ENCODE peak calls at places on chromosomes 4 and X, in four cellular contexts. One of them, this sample, is unnamed. For H3K4me1, the result is how much of the 10 kb centered on the place peaks cover.

GRCh38 chr4:126604273-126604867 is 1028.4 kb upstream of the INTU start:
- DNase-seq in mucosa of descending colon: no peak
- DNase-seq in psoas muscle: no peak
- DNase-seq in ascending aorta: no peak
- DNase-seq in this sample: no peak

GRCh38 chrX:68043713-68044438 is 389.4 kb downstream of the OPHN1 start:
- DNase-seq in mucosa of descending colon: no peak
- DNase-seq in psoas muscle: no peak
- DNase-seq in ascending aorta: no peak
- DNase-seq in this sample: no peak

GRCh38 chrX:9729161-9729885 is 36.3 kb downstream of the GPR143 start:
- DNase-seq in mucosa of descending colon: no peak
- DNase-seq in psoas muscle: no peak
- DNase-seq in ascending aorta: no peak
- DNase-seq in this sample: no peak

GRCh38 chrX:19064175-19064574 is 58.1 kb downstream of the ADGRG2 start:
- DNase-seq in mucosa of descending colon: no peak
- DNase-seq in psoas muscle: no peak
- DNase-seq in ascending aorta: no peak
- DNase-seq in this sample: no peak

GRCh38 chr4:141524116-141524515 is 112.3 kb upstream of the IL15 start:
- DNase-seq in mucosa of descending colon: no peak
- DNase-seq in psoas muscle: no peak
- DNase-seq in ascending aorta: no peak
- DNase-seq in this sample: no peak

GRCh38 chr4:32226201-32226600 is 1506.0 kb downstream of the PCDH7 start:
- DNase-seq in mucosa of descending colon: no peak
- DNase-seq in psoas muscle: no peak
- DNase-seq in ascending aorta: no peak
- DNase-seq in this sample: no peak

GRCh38 chrX:16851421-16851820 is 18.7 kb downstream of the RBBP7 start:
- DNase-seq in mucosa of descending colon: no peak
- DNase-seq in psoas muscle: no peak
- DNase-seq in ascending aorta: no peak
- DNase-seq in this sample: no peak

GRCh38 chr4:76306882-76307669 is 543 bp downstream of the STBD1 start:
- DNase-seq in mucosa of descending colon: peak
- DNase-seq in psoas muscle: peak
- DNase-seq in ascending aorta: peak
- DNase-seq in this sample: no peak

GRCh38 chr4:158946825-158947224 is 156.1 kb upstream of the RAPGEF2 start:
- DNase-seq in mucosa of descending colon: no peak
- DNase-seq in psoas muscle: no peak
- DNase-seq in ascending aorta: no peak
- DNase-seq in this sample: no peak

GRCh38 chrX:120769576-120770341 is 105.9 kb downstream of the CT47B1 start:
- DNase-seq in mucosa of descending colon: no peak
- DNase-seq in psoas muscle: no peak
- DNase-seq in ascending aorta: no peak
- DNase-seq in this sample: no peak

GRCh38 chr4:13527192-13527982 is 16.9 kb downstream of the NKX3-2 start:
- DNase-seq in mucosa of descending colon: no peak
- DNase-seq in psoas muscle: no peak
- DNase-seq in ascending aorta: no peak
- DNase-seq in this sample: no peak

GRCh38 chr4:81198151-81198550 is 16.9 kb downstream of the PRKG2 start:
- DNase-seq in mucosa of descending colon: no peak
- DNase-seq in psoas muscle: no peak
- DNase-seq in ascending aorta: no peak
- DNase-seq in this sample: no peak

GRCh38 chrX:111047575-111047974 is 48.4 kb upstream of the PAK3 start:
- DNase-seq in mucosa of descending colon: no peak
- DNase-seq in psoas muscle: no peak
- DNase-seq in ascending aorta: no peak
- DNase-seq in this sample: no peak

GRCh38 chrX:139448996-139449395 is 81.5 kb upstream of the F9 start:
- DNase-seq in mucosa of descending colon: no peak
- DNase-seq in psoas muscle: no peak
- DNase-seq in ascending aorta: no peak
- DNase-seq in this sample: no peak

GRCh38 chr4:1053080-1053661 is 41.7 kb downstream of the FGFRL1 start:
- DNase-seq in mucosa of descending colon: peak
- DNase-seq in psoas muscle: no peak
- DNase-seq in ascending aorta: no peak
- DNase-seq in this sample: no peak

GRCh38 chr4:161991811-161992210 is 172.0 kb downstream of the FSTL5 start:
- DNase-seq in mucosa of descending colon: no peak
- DNase-seq in psoas muscle: no peak
- DNase-seq in ascending aorta: no peak
- DNase-seq in this sample: no peak

GRCh38 chr4:163542275-163542674 is 47.8 kb downstream of the TMA16 start:
- DNase-seq in mucosa of descending colon: no peak
- DNase-seq in psoas muscle: no peak
- DNase-seq in ascending aorta: no peak
- DNase-seq in this sample: no peak

GRCh38 chrX:145213504-145213903 is 33.8 kb upstream of the SPANXN1 start:
- DNase-seq in mucosa of descending colon: no peak
- DNase-seq in psoas muscle: no peak
- DNase-seq in ascending aorta: no peak
- DNase-seq in this sample: no peak

GRCh38 chr4:89834486-89835209 is 2.3 kb downstream of the SNCA start:
- DNase-seq in mucosa of descending colon: no peak
- DNase-seq in psoas muscle: no peak
- DNase-seq in ascending aorta: no peak
- DNase-seq in this sample: no peak
- H3K4me1 ChIP-seq in mucosa of descending colon: under half
- H3K4me1 ChIP-seq in psoas muscle: under half
- H3K4me1 ChIP-seq in ascending aorta: under half
- H3K4me1 ChIP-seq in this sample: under half

GRCh38 chrX:112760697-112761096 is 79.9 kb downstream of the AMOT start:
- DNase-seq in mucosa of descending colon: no peak
- DNase-seq in psoas muscle: no peak
- DNase-seq in ascending aorta: no peak
- DNase-seq in this sample: no peak
- TF ChIP-seq CTCF in mucosa of descending colon: no peak
- TF ChIP-seq CTCF in psoas muscle: peak
- TF ChIP-seq CTCF in ascending aorta: no peak
- TF ChIP-seq CTCF in this sample: no peak

GRCh38 chr4:74540193-74540592 is 95.3 kb downstream of the AREG start:
- DNase-seq in mucosa of descending colon: no peak
- DNase-seq in psoas muscle: no peak
- DNase-seq in ascending aorta: no peak
- DNase-seq in this sample: no peak
- H3K4me1 ChIP-seq in mucosa of descending colon: under half
- H3K4me1 ChIP-seq in psoas muscle: under half
- H3K4me1 ChIP-seq in ascending aorta: under half
- H3K4me1 ChIP-seq in this sample: under half

DNA sequence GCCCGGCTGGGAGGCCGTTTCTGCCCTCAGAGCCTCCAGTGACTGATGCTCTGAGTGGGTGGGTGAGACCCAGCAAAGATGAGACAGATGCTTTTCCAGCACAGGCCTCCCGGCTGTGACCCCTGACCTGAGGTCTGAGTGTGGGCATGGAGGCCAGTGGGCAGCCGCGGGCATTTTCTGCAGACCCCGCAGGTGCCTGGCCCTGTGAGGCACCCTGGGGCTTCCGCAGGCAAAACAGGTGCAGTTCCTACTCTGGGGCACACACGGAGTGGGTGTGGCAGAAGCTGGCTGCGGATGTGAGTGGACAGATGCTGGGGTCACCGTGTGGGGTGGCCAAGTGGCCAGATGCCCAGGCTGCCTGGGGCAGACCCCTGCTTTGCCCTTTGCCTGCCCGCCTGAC is 14.8 kb downstream of the HTRA3 start:
- DNase-seq in mucosa of descending colon: peak
- DNase-seq in psoas muscle: peak
- DNase-seq in ascending aorta: no peak
- DNase-seq in this sample: no peak
- TF ChIP-seq CTCF in mucosa of descending colon: no peak
- TF ChIP-seq CTCF in psoas muscle: no peak
- TF ChIP-seq CTCF in ascending aorta: no peak
- TF ChIP-seq CTCF in this sample: no peak

GRCh38 chr4:140256941-140257340 is 103.0 kb upstream of the MAML3 start:
- DNase-seq in mucosa of descending colon: no peak
- DNase-seq in psoas muscle: no peak
- DNase-seq in ascending aorta: no peak
- DNase-seq in this sample: no peak
- H3K4me1 ChIP-seq in mucosa of descending colon: under half
- H3K4me1 ChIP-seq in psoas muscle: under half
- H3K4me1 ChIP-seq in ascending aorta: under half
- H3K4me1 ChIP-seq in this sample: under half

GRCh38 chr4:89203902-89204301 is 92.6 kb downstream of the TIGD2 start:
- DNase-seq in mucosa of descending colon: no peak
- DNase-seq in psoas muscle: no peak
- DNase-seq in ascending aorta: no peak
- DNase-seq in this sample: no peak

DNA sequence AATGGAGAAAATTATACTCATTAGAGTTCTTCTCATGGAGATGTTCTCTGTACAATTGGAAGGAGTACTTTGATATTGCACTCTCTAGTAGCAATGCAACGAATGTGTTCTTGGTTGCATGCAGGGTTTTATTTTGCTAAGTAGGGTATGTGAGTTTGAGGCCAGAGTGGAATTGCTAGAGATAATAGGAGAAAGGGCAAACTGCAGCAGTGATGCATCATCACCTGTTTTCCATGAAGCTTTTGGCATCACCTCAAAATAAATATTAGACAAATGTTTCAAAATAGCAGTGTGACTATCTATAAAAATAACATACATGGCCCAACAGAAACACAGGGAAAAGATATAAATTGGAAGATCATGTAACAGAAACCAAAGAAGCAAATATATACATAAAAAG is 93.3 kb downstream of the TIGD2 start:
- DNase-seq in mucosa of descending colon: no peak
- DNase-seq in psoas muscle: no peak
- DNase-seq in ascending aorta: no peak
- DNase-seq in this sample: no peak
- TF ChIP-seq CTCF in mucosa of descending colon: no peak
- TF ChIP-seq CTCF in psoas muscle: no peak
- TF ChIP-seq CTCF in ascending aorta: no peak
- TF ChIP-seq CTCF in this sample: no peak

This sample was measured in thoracic aorta.